ENCODE peak calls at places on chromosomes 2 and 18, in four cellular contexts. Q is HepG2, F is GM12878, V is K562. R is an unnamed sample.

GRCh38 chr2:237486819-237487448 is at the start of gene MLPH:
- DNase-seq in Q (no peak), F (no peak), V (no peak), R (no peak)

GRCh38 chr2:38702413-38702812 is 36.5 kb downstream of the GALM start:
- DNase-seq in Q (no peak), F (no peak), V (no peak), R (no peak)

GRCh38 chr18:77255426-77256105 is 5.9 kb downstream of the GALR1 start:
- DNase-seq in Q (no peak), F (no peak), V (no peak), R (no peak)

GRCh38 chr2:101900375-101900774 is 91.4 kb upstream of the IL1R2 start:
- DNase-seq in Q (no peak), F (peak), V (no peak), R (no peak)

GRCh38 chr2:160334028-160334729 is 134.1 kb upstream of the ITGB6 start:
- DNase-seq in Q (no peak), F (no peak), V (no peak), R (no peak)

GRCh38 chr2:102667072-102667471 is 47.7 kb downstream of the SLC9A2 start:
- DNase-seq in Q (no peak), F (no peak), V (no peak), R (no peak)

GRCh38 chr18:58337688-58338087 is 291.2 kb downstream of the ALPK2 start:
- DNase-seq in Q (no peak), F (no peak), V (no peak), R (no peak)

GRCh38 chr18:35026407-35027061 is 14.7 kb upstream of the MAPRE2 start:
- DNase-seq in Q (no peak), F (no peak), V (peak), R (no peak)

GRCh38 chr2:239723486-239724193 is 301.5 kb downstream of the NDUFA10 start:
- DNase-seq in Q (no peak), F (no peak), V (no peak), R (no peak)

GRCh38 chr2:239476757-239477565 is 76.1 kb upstream of the HDAC4 start:
- DNase-seq in Q (no peak), F (no peak), V (no peak), R (no peak)

GRCh38 chr18:36775396-36775795 is 53.4 kb downstream of the TPGS2 start:
- DNase-seq in Q (no peak), F (no peak), V (no peak), R (no peak)

GRCh38 chr2:68790600-68790999 is 56.0 kb downstream of the ARHGAP25 start:
- DNase-seq in Q (no peak), F (no peak), V (no peak), R (no peak)

GRCh38 chr18:6054443-6054842 is 159.1 kb upstream of the TMEM200C start:
- DNase-seq in Q (no peak), F (no peak), V (no peak), R (no peak)

GRCh38 chr18:58748899-58749595 is 77.8 kb downstream of the MALT1 start:
- DNase-seq in Q (no peak), F (no peak), V (no peak), R (no peak)

GRCh38 chr18:79791141-79791972 is 6.4 kb upstream of the KCNG2 start:
- DNase-seq in Q (peak), F (no peak), V (no peak), R (no peak)

GRCh38 chr2:122755281-122755780 is 999.9 kb downstream of the TSN start:
- DNase-seq in Q (no peak), F (no peak), V (no peak), R (no peak)

GRCh38 chr2:20351555-20352229 is 1.0 kb upstream of the PUM2 start:
- DNase-seq in Q (peak), F (no peak), V (no peak), R (no peak)
- TF ChIP-seq TARDBP in Q (no peak), F (no peak), V (no peak), R (no peak)

DNA sequence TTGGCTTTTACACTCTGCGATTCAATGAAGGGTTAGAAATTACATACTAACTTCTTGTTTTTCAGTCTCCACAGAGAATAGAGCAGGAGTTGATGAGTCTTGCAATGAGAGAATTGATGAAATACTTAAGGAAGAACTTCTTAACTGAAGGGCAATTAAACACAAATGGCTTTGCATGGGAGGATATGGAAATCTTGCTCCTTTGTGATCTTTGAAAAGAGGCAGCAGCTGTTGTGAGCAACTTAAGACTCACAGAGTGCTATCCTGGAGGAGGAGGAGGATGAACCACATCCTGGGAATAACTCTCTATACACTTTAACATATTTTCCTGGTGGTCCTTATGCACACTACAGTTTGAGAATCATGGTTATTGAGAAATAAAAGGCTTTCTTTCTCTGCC is 71.5 kb upstream of the MYO3B start:
- DNase-seq in Q (no peak), F (no peak), V (no peak), R (no peak)
- TF ChIP-seq TARDBP in Q (no peak), F (no peak), V (no peak), R (no peak)

GRCh38 chr2:46050489-46050888 is 246.7 kb upstream of the EPAS1 start:
- DNase-seq in Q (peak), F (no peak), V (no peak), R (no peak)
- TF ChIP-seq TARDBP in Q (no peak), F (no peak), V (no peak), R (no peak)

GRCh38 chr2:70068119-70068518 is 19.2 kb upstream of the PCBP1 start:
- DNase-seq in Q (no peak), F (no peak), V (no peak), R (no peak)

GRCh38 chr2:70070557-70071268 is 16.6 kb upstream of the PCBP1 start:
- DNase-seq in Q (peak), F (no peak), V (peak), R (peak)

GRCh38 chr2:70073493-70073892 is 13.8 kb upstream of the PCBP1 start:
- DNase-seq in Q (no peak), F (no peak), V (no peak), R (no peak)

GRCh38 chr2:70069049-70069448 is 18.2 kb upstream of the PCBP1 start:
- DNase-seq in Q (peak), F (peak), V (no peak), R (no peak)
- TF ChIP-seq TARDBP in Q (no peak), F (no peak), V (no peak), R (no peak)